ENCODE peak calls at places on chromosome 1, in eight cellular contexts. One of them, this sample, is unnamed. For H3K4me1, the result is how much of the 10 kb centered on the place peaks cover.

GRCh38 chr1:203557958-203558760 is 64.2 kb downstream of the OPTC start:
- DNase-seq in left ventricle myocardium inferior: peak
- DNase-seq in prostate gland: no peak
- DNase-seq in lower lobe of right lung: no peak
- DNase-seq in thoracic aorta: peak
- DNase-seq in A549: peak
- DNase-seq in heart right ventricle: peak
- DNase-seq in suprapubic skin: peak
- DNase-seq in this sample: no peak

GRCh38 chr1:151534662-151535278 is 5.3 kb upstream of the TUFT1 start:
- DNase-seq in left ventricle myocardium inferior: peak
- DNase-seq in prostate gland: peak
- DNase-seq in lower lobe of right lung: peak
- DNase-seq in thoracic aorta: no peak
- DNase-seq in A549: peak
- DNase-seq in heart right ventricle: peak
- DNase-seq in suprapubic skin: peak
- DNase-seq in this sample: no peak

GRCh38 chr1:158002630-158003408 is 9.4 kb downstream of the KIRREL1 start:
- DNase-seq in left ventricle myocardium inferior: no peak
- DNase-seq in prostate gland: no peak
- DNase-seq in lower lobe of right lung: no peak
- DNase-seq in thoracic aorta: no peak
- DNase-seq in A549: no peak
- DNase-seq in heart right ventricle: no peak
- DNase-seq in suprapubic skin: no peak
- DNase-seq in this sample: no peak

GRCh38 chr1:2496087-2496622 is 20.1 kb downstream of the PLCH2 start:
- DNase-seq in left ventricle myocardium inferior: no peak
- DNase-seq in prostate gland: no peak
- DNase-seq in lower lobe of right lung: no peak
- DNase-seq in thoracic aorta: no peak
- DNase-seq in A549: no peak
- DNase-seq in heart right ventricle: no peak
- DNase-seq in suprapubic skin: no peak
- DNase-seq in this sample: no peak

GRCh38 chr1:205812878-205813754 is at the start of gene SLC41A1:
- DNase-seq in left ventricle myocardium inferior: peak
- DNase-seq in prostate gland: peak
- DNase-seq in lower lobe of right lung: peak
- DNase-seq in thoracic aorta: peak
- DNase-seq in A549: peak
- DNase-seq in heart right ventricle: peak
- DNase-seq in suprapubic skin: peak
- DNase-seq in this sample: peak

GRCh38 chr1:154221815-154222081 is 993 bp downstream of the UBAP2L start:
- DNase-seq in left ventricle myocardium inferior: no peak
- DNase-seq in prostate gland: no peak
- DNase-seq in lower lobe of right lung: no peak
- DNase-seq in thoracic aorta: no peak
- DNase-seq in A549: no peak
- DNase-seq in heart right ventricle: no peak
- DNase-seq in suprapubic skin: no peak
- DNase-seq in this sample: no peak

GRCh38 chr1:224543453-224543852 is 72.7 kb upstream of the CNIH3 start:
- DNase-seq in left ventricle myocardium inferior: no peak
- DNase-seq in prostate gland: no peak
- DNase-seq in lower lobe of right lung: no peak
- DNase-seq in thoracic aorta: no peak
- DNase-seq in A549: no peak
- DNase-seq in heart right ventricle: no peak
- DNase-seq in suprapubic skin: no peak
- DNase-seq in this sample: peak

GRCh38 chr1:30405631-30406212 is 317.7 kb downstream of the MATN1 start:
- DNase-seq in left ventricle myocardium inferior: no peak
- DNase-seq in prostate gland: no peak
- DNase-seq in lower lobe of right lung: no peak
- DNase-seq in thoracic aorta: no peak
- DNase-seq in A549: no peak
- DNase-seq in heart right ventricle: no peak
- DNase-seq in suprapubic skin: peak
- DNase-seq in this sample: peak

GRCh38 chr1:232172556-232172955 is 457.4 kb downstream of the SIPA1L2 start:
- DNase-seq in left ventricle myocardium inferior: no peak
- DNase-seq in prostate gland: no peak
- DNase-seq in lower lobe of right lung: no peak
- DNase-seq in thoracic aorta: no peak
- DNase-seq in A549: no peak
- DNase-seq in heart right ventricle: no peak
- DNase-seq in suprapubic skin: no peak
- DNase-seq in this sample: no peak

DNA sequence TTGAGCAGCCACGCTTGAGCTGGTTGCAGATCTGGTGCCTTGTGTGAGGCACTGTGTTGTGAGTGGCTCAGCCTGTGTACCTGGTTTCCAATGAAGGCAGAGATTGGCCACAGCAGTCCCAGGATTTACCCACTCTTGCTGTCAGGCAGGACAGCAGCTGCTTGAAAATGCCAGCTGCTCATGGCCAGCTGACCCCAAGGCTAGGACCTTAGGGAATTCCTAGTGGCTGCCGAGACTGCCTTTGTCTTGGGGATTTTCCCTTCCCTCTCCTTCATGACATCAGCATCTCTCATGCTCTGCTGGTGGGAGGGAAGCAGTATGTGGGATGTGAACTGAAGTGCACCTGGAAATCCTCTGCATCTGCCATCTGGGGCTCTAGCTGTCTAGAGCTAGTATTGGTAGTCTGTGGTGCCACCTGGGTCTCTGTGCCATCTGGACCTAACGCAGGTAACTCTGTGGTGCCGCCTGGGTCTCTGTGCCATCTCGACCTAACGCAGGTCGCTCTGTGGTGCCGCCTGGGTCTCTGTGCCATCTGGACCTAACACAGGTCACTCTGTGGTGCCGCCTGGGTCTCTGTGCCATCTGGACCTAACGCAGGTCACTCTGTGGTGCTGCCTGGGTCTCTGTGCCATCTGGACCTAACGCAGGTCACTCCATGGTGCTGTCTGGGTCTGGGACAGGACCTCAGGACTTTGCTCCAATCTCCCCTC is 3.8 kb upstream of the LRRC47 start:
- DNase-seq in left ventricle myocardium inferior: no peak
- DNase-seq in prostate gland: no peak
- DNase-seq in lower lobe of right lung: peak
- DNase-seq in thoracic aorta: no peak
- DNase-seq in A549: no peak
- DNase-seq in heart right ventricle: no peak
- DNase-seq in suprapubic skin: no peak
- DNase-seq in this sample: no peak
- H3K4me1 ChIP-seq in left ventricle myocardium inferior: under half
- H3K4me1 ChIP-seq in prostate gland: under half
- H3K4me1 ChIP-seq in lower lobe of right lung: under half
- H3K4me1 ChIP-seq in thoracic aorta: under half
- H3K4me1 ChIP-seq in A549: under half
- H3K4me1 ChIP-seq in heart right ventricle: under half
- H3K4me1 ChIP-seq in suprapubic skin: under half
- H3K4me1 ChIP-seq in this sample: under half

GRCh38 chr1:246608616-246609376 is 42.5 kb downstream of the CNST start:
- DNase-seq in left ventricle myocardium inferior: peak
- DNase-seq in prostate gland: peak
- DNase-seq in lower lobe of right lung: peak
- DNase-seq in thoracic aorta: peak
- DNase-seq in A549: peak
- DNase-seq in heart right ventricle: peak
- DNase-seq in suprapubic skin: no peak
- DNase-seq in this sample: no peak
- TF ChIP-seq CTCF in left ventricle myocardium inferior: peak
- TF ChIP-seq CTCF in prostate gland: no peak
- TF ChIP-seq CTCF in lower lobe of right lung: peak
- TF ChIP-seq CTCF in thoracic aorta: no peak
- TF ChIP-seq CTCF in A549: no peak
- TF ChIP-seq CTCF in heart right ventricle: no peak
- TF ChIP-seq CTCF in suprapubic skin: no peak
- TF ChIP-seq CTCF in this sample: peak

DNA sequence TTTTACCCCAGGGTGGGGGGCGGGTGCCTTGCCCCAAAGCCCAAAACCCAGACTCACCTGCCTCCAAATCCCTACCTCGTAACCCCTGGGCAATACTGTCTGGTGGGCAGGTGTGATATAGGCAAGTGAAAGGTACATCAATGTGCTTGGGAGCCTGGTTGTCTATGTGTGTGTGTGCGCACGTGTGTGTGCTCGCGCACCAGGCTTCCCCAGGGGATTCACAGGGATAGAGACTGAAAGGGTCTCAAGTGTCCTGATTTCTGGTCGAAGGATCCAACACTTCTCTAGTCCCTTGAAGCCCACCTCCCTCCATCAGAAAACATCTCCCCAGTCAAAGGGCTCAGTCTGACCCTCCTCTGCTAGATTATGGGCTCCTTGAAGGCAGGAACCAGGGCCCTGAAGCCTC is 28.9 kb upstream of the EPB41 start:
- DNase-seq in left ventricle myocardium inferior: no peak
- DNase-seq in prostate gland: no peak
- DNase-seq in lower lobe of right lung: no peak
- DNase-seq in thoracic aorta: no peak
- DNase-seq in A549: no peak
- DNase-seq in heart right ventricle: no peak
- DNase-seq in suprapubic skin: no peak
- DNase-seq in this sample: no peak
- H3K4me1 ChIP-seq in left ventricle myocardium inferior: half or more
- H3K4me1 ChIP-seq in prostate gland: under half
- H3K4me1 ChIP-seq in lower lobe of right lung: half or more
- H3K4me1 ChIP-seq in thoracic aorta: under half
- H3K4me1 ChIP-seq in A549: under half
- H3K4me1 ChIP-seq in heart right ventricle: under half
- H3K4me1 ChIP-seq in suprapubic skin: under half
- H3K4me1 ChIP-seq in this sample: under half

GRCh38 chr1:62337535-62337784 is 18.2 kb upstream of the KANK4 start:
- DNase-seq in left ventricle myocardium inferior: no peak
- DNase-seq in prostate gland: no peak
- DNase-seq in lower lobe of right lung: no peak
- DNase-seq in thoracic aorta: no peak
- DNase-seq in A549: no peak
- DNase-seq in heart right ventricle: no peak
- DNase-seq in suprapubic skin: no peak
- DNase-seq in this sample: no peak

GRCh38 chr1:62335656-62336055 is 16.4 kb upstream of the KANK4 start:
- DNase-seq in left ventricle myocardium inferior: no peak
- DNase-seq in prostate gland: no peak
- DNase-seq in lower lobe of right lung: no peak
- DNase-seq in thoracic aorta: no peak
- DNase-seq in A549: no peak
- DNase-seq in heart right ventricle: no peak
- DNase-seq in suprapubic skin: no peak
- DNase-seq in this sample: no peak

GRCh38 chr1:62336638-62337534 is 17.7 kb upstream of the KANK4 start:
- DNase-seq in left ventricle myocardium inferior: no peak
- DNase-seq in prostate gland: no peak
- DNase-seq in lower lobe of right lung: no peak
- DNase-seq in thoracic aorta: no peak
- DNase-seq in A549: no peak
- DNase-seq in heart right ventricle: peak
- DNase-seq in suprapubic skin: no peak
- DNase-seq in this sample: no peak

GRCh38 chr1:62341120-62341519 is 21.9 kb upstream of the KANK4 start:
- DNase-seq in left ventricle myocardium inferior: no peak
- DNase-seq in prostate gland: no peak
- DNase-seq in lower lobe of right lung: no peak
- DNase-seq in thoracic aorta: no peak
- DNase-seq in A549: no peak
- DNase-seq in heart right ventricle: no peak
- DNase-seq in suprapubic skin: no peak
- DNase-seq in this sample: no peak

DNA sequence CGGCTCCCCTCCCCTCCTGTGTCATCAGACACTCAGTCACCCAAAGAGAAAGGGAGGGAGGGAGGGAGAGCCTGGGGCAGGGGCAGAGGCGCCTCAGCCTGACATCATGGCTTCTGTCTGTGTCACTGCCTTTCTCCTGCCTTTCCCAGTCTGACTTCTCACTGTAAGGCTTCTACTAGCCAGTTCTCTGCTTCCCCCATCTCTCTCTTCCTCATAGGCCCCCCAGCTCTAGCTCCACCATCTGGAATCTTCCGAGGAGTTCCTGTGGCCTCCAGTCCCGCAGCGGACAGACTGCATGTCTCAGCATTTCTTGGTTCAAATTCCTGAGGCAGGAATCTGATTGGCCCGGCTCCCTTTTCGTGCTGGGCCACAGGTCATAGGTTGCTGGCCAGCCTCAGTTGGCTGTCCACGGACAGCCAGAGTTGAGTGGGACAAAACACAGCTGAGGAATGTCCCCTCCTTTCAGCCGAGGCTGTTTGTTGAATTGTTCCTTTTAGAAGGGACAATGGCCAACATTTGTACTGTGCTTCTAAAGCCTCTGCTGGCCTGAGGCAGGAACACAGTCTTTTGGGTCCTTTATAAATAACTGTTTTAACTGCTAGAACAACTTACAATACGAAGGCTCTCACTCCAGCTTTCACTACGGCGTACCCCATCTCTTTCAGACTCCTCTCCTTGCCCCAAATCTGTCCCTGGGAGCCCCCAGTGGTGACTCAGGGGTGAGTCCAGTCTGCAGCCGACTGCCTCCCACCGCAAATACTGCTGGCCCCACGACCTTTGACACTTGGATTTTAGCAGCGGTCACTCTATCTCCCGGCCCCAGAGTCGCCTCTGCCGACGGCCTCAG is 18.8 kb upstream of the KANK4 start:
- DNase-seq in left ventricle myocardium inferior: no peak
- DNase-seq in prostate gland: no peak
- DNase-seq in lower lobe of right lung: no peak
- DNase-seq in thoracic aorta: no peak
- DNase-seq in A549: no peak
- DNase-seq in heart right ventricle: peak
- DNase-seq in suprapubic skin: no peak
- DNase-seq in this sample: no peak
- TF ChIP-seq CTCF in left ventricle myocardium inferior: peak
- TF ChIP-seq CTCF in prostate gland: no peak
- TF ChIP-seq CTCF in lower lobe of right lung: no peak
- TF ChIP-seq CTCF in thoracic aorta: no peak
- TF ChIP-seq CTCF in A549: no peak
- TF ChIP-seq CTCF in heart right ventricle: no peak
- TF ChIP-seq CTCF in suprapubic skin: no peak
- TF ChIP-seq CTCF in this sample: no peak

This sample was measured in esophagus muscularis mucosa.